ENCODE peak calls at places on chromosomes 1 and 21, in seven cellular contexts. Q is CD4-positive, alpha-beta T cell; O is CD8-positive, alpha-beta T cell; F is right atrium auricular region; W is lower lobe of right lung; A is testis; L is WERI-Rb-1. J is an unnamed sample.
A peak's percentile ranks its signal among the peaks of the same experiment; 100 is the strongest.

GRCh38 chr1:46133181-46133658 is 791 bp upstream of the PIK3R3 start:
- DNase-seq in F (no peak), A (no peak), Q (no peak), W (no peak), L (peak; percentile 81), O (peak; percentile 49), J (no peak)

GRCh38 chr1:180633092-180634045 is 1.5 kb downstream of the XPR1 start:
- DNase-seq in A (no peak), L (no peak), Q (no peak), F (no peak), W (no peak), O (no peak), J (no peak)

GRCh38 chr1:17033481-17033880 is 20.4 kb downstream of the SDHB start:
- DNase-seq in Q (no peak), L (no peak), W (no peak), O (no peak), F (no peak), A (no peak), J (no peak)

GRCh38 chr1:147071142-147071541 is 101.1 kb downstream of the PRKAB2 start:
- DNase-seq in F (no peak), A (no peak), L (no peak), O (no peak), W (no peak), Q (no peak), J (no peak)

GRCh38 chr1:6545276-6545934 is 8.9 kb downstream of the NOL9 start:
- DNase-seq in F (no peak), L (no peak), O (peak; percentile 15), A (no peak), W (no peak), Q (no peak), J (no peak)

GRCh38 chr1:225754940-225755635 is 22.5 kb upstream of the SRP9 start:
- DNase-seq in O (no peak), L (peak; percentile 55), A (no peak), W (no peak), F (peak; percentile 76), Q (no peak), J (peak; percentile 69)

GRCh38 chr1:245599413-245600174 is 444.8 kb downstream of the KIF26B start:
- DNase-seq in A (peak; percentile 53), Q (no peak), W (no peak), O (no peak), L (no peak), F (peak; percentile 83), J (no peak)

GRCh38 chr1:41233708-41234107 is 8.4 kb downstream of the SCMH1 start:
- DNase-seq in L (no peak), Q (no peak), W (no peak), F (no peak), O (no peak), A (no peak), J (no peak)

GRCh38 chr1:204419064-204419403 is 7.4 kb upstream of the PPP1R15B start:
- DNase-seq in A (no peak), Q (no peak), O (no peak), F (no peak), L (no peak), W (no peak), J (peak; percentile 34)

GRCh38 chr1:201295861-201296260 is 12.6 kb downstream of the PKP1 start:
- DNase-seq in W (no peak), F (no peak), L (no peak), O (no peak), A (no peak), Q (no peak), J (no peak)

GRCh38 chr1:195562074-195562473 is 1046.2 kb downstream of the KCNT2 start:
- DNase-seq in Q (no peak), L (no peak), O (no peak), F (no peak), W (no peak), A (no peak), J (no peak)

GRCh38 chr1:25711555-25712298 is 88.3 kb upstream of the SELENON start:
- DNase-seq in L (no peak), Q (peak; percentile 67), A (no peak), W (peak; percentile 67), F (no peak), O (peak; percentile 61), J (no peak)

DNA sequence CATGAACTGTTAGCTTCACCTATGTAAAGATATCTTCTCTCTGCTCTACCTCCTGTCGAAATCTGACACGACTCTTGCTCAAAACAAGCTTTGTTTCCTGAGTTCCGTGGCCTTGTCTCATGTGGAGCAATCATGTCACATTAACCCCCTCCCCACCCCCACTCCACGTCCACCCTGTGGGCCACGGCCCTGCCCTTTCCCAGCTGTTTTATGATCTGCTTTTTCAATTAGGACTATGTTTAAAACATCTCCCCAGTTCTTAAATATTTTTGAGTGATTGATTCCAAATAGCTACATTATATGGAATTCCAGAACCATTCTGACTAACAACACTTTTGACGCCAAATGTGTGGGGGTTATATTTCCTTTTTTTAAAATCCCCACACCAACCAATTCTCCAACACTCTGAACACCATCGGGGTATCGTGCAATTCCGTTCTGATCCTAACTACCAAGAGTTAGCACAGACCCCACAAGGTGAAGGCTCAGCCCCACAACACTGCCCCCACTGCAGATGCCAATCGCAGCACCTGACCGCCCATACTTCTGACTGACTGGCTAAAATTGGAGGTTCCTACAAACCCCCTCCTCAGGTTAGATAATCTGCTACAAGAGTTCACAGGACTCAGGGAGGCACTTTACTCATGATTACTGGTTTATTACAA is 12.7 kb upstream of the S100A8 start:
- DNase-seq in L (peak; percentile 7), F (no peak), O (no peak), W (no peak), A (no peak), Q (no peak), J (no peak)
- H3K27me3 ChIP-seq in L (peaks cover 85% of the 10 kb centered on the region), F (no peaks in the 10 kb centered on the region), O (no peaks in the 10 kb centered on the region), W (peaks cover 8% of the 10 kb centered on the region), A (no peaks in the 10 kb centered on the region), Q (no peaks in the 10 kb centered on the region), J (no peaks in the 10 kb centered on the region)

DNA sequence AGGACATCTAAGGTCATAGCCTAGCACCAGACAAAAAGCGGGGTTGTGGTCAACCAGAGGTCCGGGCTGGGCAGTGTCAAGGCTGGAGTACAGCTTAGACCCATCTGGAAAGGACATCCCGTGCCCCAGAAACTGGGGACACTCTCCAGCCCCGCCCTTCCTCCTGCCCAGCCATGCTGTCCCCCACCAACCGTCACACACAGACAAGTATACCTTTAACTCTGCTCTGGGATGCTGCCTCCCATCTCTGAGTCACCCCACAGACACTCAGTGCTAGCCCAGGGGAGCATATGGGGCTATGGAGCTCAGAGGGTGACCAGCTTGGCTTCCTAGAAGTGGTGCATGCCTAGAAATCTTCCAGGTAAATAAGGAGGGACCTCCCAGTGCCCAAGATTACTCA is 8.8 kb downstream of the TIE1 start:
- DNase-seq in W (peak; percentile 39), Q (no peak), F (no peak), L (no peak), A (no peak), O (no peak), J (no peak)
- H3K27me3 ChIP-seq in W (no peaks in the 10 kb centered on the region), Q (no peaks in the 10 kb centered on the region), F (no peaks in the 10 kb centered on the region), L (no peaks in the 10 kb centered on the region), A (no peaks in the 10 kb centered on the region), O (no peaks in the 10 kb centered on the region), J (no peaks in the 10 kb centered on the region)

GRCh38 chr21:42536601-42537000 is 22.9 kb downstream of the SLC37A1 start:
- DNase-seq in A (no peak), O (no peak), F (no peak), Q (no peak), L (no peak), W (no peak), J (no peak)
- H3K27me3 ChIP-seq in A (no peaks in the 10 kb centered on the region), O (no peaks in the 10 kb centered on the region), F (no peaks in the 10 kb centered on the region), Q (no peaks in the 10 kb centered on the region), L (no peaks in the 10 kb centered on the region), W (no peaks in the 10 kb centered on the region), J (no peaks in the 10 kb centered on the region)

DNA sequence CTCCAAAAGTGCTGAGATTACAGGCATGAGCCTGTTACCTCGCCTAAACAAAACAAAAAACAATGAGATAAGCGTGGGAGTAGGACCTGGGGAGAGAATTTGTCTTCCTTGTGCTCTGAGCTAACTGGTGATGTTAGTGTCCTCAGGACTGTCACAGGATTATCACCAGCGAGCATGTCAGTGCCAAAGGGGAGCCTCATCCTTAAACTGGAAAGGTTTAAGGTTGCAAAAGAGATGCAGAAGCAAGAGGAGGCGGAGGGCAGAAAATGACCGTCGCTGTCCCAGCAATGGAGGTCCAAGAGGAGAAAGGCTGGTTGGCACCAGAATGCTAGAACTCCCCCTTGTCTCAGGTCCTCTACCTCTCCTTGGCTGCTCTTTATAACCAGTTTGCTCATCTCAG is 3.9 kb downstream of the SYPL2 start:
- DNase-seq in A (no peak), O (no peak), Q (no peak), F (no peak), W (no peak), L (no peak), J (no peak)
- H3K27me3 ChIP-seq in A (no peaks in the 10 kb centered on the region), O (peaks cover 12% of the 10 kb centered on the region), Q (peaks cover 71% of the 10 kb centered on the region), F (no peaks in the 10 kb centered on the region), W (peaks cover 58% of the 10 kb centered on the region), L (peaks cover 28% of the 10 kb centered on the region), J (no peaks in the 10 kb centered on the region)

DNA sequence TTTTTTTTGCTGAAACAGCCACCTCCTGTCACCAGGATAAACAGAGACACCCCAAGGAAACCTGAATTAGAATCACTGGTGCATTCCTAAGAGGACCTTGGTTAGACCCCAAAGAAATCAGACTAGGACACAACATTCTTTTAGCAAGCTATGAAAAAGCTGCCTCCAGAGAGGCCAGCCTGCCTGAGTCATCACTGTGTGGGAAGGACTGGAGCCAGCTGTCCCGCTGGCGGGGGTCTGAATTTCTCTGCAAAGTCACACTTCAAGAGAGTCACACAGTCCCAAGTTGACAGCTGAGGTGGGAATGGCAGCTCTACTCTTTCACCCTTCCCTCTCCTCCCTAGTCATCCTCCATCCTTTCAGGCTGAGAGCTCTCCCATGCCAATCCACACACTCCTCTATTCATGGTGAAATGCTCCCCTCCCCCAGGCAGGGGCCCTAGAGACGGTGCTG is 405.0 kb upstream of the POU3F1 start:
- DNase-seq in F (no peak), W (no peak), O (no peak), L (no peak), Q (no peak), A (no peak), J (no peak)
- H3K27me3 ChIP-seq in F (no peaks in the 10 kb centered on the region), W (no peaks in the 10 kb centered on the region), O (no peaks in the 10 kb centered on the region), L (no peaks in the 10 kb centered on the region), Q (peaks cover 2% of the 10 kb centered on the region), A (no peaks in the 10 kb centered on the region), J (no peaks in the 10 kb centered on the region)

GRCh38 chr1:61050541-61051454 is 31.6 kb upstream of the NFIA start:
- DNase-seq in Q (no peak), L (peak; percentile 54), W (peak; percentile 69), A (peak; percentile 45), F (no peak), O (no peak), J (peak; percentile 54)
- H3K27me3 ChIP-seq in Q (peaks cover 49% of the 10 kb centered on the region), L (peaks cover 7% of the 10 kb centered on the region), W (no peaks in the 10 kb centered on the region), A (no peaks in the 10 kb centered on the region), F (no peaks in the 10 kb centered on the region), O (no peaks in the 10 kb centered on the region), J (no peaks in the 10 kb centered on the region)

GRCh38 chr1:11342677-11343076 is 69.7 kb downstream of the UBIAD1 start:
- DNase-seq in O (no peak), W (no peak), F (no peak), A (no peak), Q (no peak), L (peak; percentile 90), J (no peak)

GRCh38 chr1:11339346-11340247 is 66.6 kb downstream of the UBIAD1 start:
- DNase-seq in A (peak; percentile 19), W (no peak), L (peak; percentile 98), O (no peak), Q (no peak), F (no peak), J (peak; percentile 28)

GRCh38 chr1:11340248-11340632 is 67.2 kb downstream of the UBIAD1 start:
- DNase-seq in W (no peak), Q (no peak), O (no peak), A (no peak), F (no peak), L (no peak), J (no peak)

GRCh38 chr1:11338351-11338809 is 65.4 kb downstream of the UBIAD1 start:
- DNase-seq in W (no peak), F (no peak), A (no peak), L (no peak), Q (no peak), O (no peak), J (no peak)

GRCh38 chr1:11341881-11342552 is 69.0 kb downstream of the UBIAD1 start:
- DNase-seq in F (no peak), A (no peak), O (no peak), W (no peak), L (peak; percentile 79), Q (no peak), J (no peak)
- H3K27me3 ChIP-seq in F (no peaks in the 10 kb centered on the region), A (no peaks in the 10 kb centered on the region), O (no peaks in the 10 kb centered on the region), W (peaks cover 43% of the 10 kb centered on the region), L (no peaks in the 10 kb centered on the region), Q (no peaks in the 10 kb centered on the region), J (no peaks in the 10 kb centered on the region)

J was measured in body of pancreas.